ENCODE peak calls at places on chromosomes 5 and 9, in five cellular contexts. One of them, this sample, is unnamed.

GRCh38 chr5:152532714-152533113 is 127.6 kb upstream of the NMUR2 start:
- DNase-seq in GM04504: peak; percentile 24
- DNase-seq in HFF-Myc: peak; percentile 14
- DNase-seq in T-helper 17 cell: no peak
- DNase-seq in MCF 10A: peak; percentile 75
- DNase-seq in this sample: peak; percentile 20

GRCh38 chr5:1660037-1660400 is 136.3 kb upstream of the LPCAT1 start:
- DNase-seq in T-helper 17 cell: no peak
- DNase-seq in HFF-Myc: no peak
- DNase-seq in GM04504: no peak
- DNase-seq in MCF 10A: no peak
- DNase-seq in this sample: no peak

GRCh38 chr9:73643379-73644013 is 491.8 kb downstream of the ANXA1 start:
- DNase-seq in T-helper 17 cell: no peak
- DNase-seq in HFF-Myc: no peak
- DNase-seq in GM04504: no peak
- DNase-seq in MCF 10A: peak; percentile 23
- DNase-seq in this sample: no peak

GRCh38 chr9:95171001-95171400 is 146.5 kb downstream of the FANCC start:
- DNase-seq in MCF 10A: peak; percentile 65
- DNase-seq in T-helper 17 cell: no peak
- DNase-seq in HFF-Myc: peak; percentile 33
- DNase-seq in GM04504: no peak
- DNase-seq in this sample: peak; percentile 27

GRCh38 chr5:40410231-40410861 is 269.4 kb upstream of the PTGER4 start:
- DNase-seq in MCF 10A: peak; percentile 53
- DNase-seq in HFF-Myc: no peak
- DNase-seq in T-helper 17 cell: peak; percentile 59
- DNase-seq in GM04504: no peak
- DNase-seq in this sample: peak; percentile 74

GRCh38 chr5:37005946-37006540 is 129.5 kb downstream of the NIPBL start:
- DNase-seq in HFF-Myc: no peak
- DNase-seq in T-helper 17 cell: no peak
- DNase-seq in GM04504: peak; percentile 14
- DNase-seq in MCF 10A: peak; percentile 23
- DNase-seq in this sample: no peak

GRCh38 chr5:139298242-139298641 is 4.7 kb downstream of the MATR3 start:
- DNase-seq in MCF 10A: no peak
- DNase-seq in GM04504: no peak
- DNase-seq in T-helper 17 cell: no peak
- DNase-seq in HFF-Myc: no peak
- DNase-seq in this sample: no peak

GRCh38 chr9:133523096-133523495 is 1.7 kb downstream of the MYMK start:
- DNase-seq in HFF-Myc: no peak
- DNase-seq in GM04504: no peak
- DNase-seq in MCF 10A: no peak
- DNase-seq in T-helper 17 cell: no peak
- DNase-seq in this sample: no peak

GRCh38 chr9:16031971-16032370 is 479.1 kb downstream of the CCDC171 start:
- DNase-seq in GM04504: no peak
- DNase-seq in T-helper 17 cell: no peak
- DNase-seq in HFF-Myc: no peak
- DNase-seq in MCF 10A: peak; percentile 51
- DNase-seq in this sample: no peak

GRCh38 chr5:891117-891836 is 1.3 kb downstream of the BRD9 start:
- DNase-seq in GM04504: no peak
- DNase-seq in T-helper 17 cell: no peak
- DNase-seq in HFF-Myc: no peak
- DNase-seq in MCF 10A: peak; percentile 84
- DNase-seq in this sample: no peak

GRCh38 chr9:90979614-90980013 is 178.0 kb downstream of the SYK start:
- DNase-seq in MCF 10A: no peak
- DNase-seq in GM04504: no peak
- DNase-seq in HFF-Myc: no peak
- DNase-seq in T-helper 17 cell: no peak
- DNase-seq in this sample: no peak

GRCh38 chr9:130196643-130197042 is 24.4 kb downstream of the NCS1 start:
- DNase-seq in HFF-Myc: no peak
- DNase-seq in MCF 10A: no peak
- DNase-seq in GM04504: no peak
- DNase-seq in T-helper 17 cell: no peak
- DNase-seq in this sample: no peak

GRCh38 chr5:141412853-141413539 is at the start of gene PCDHGA10:
- DNase-seq in GM04504: no peak
- DNase-seq in T-helper 17 cell: peak; percentile 29
- DNase-seq in MCF 10A: peak; percentile 83
- DNase-seq in HFF-Myc: no peak
- DNase-seq in this sample: no peak

GRCh38 chr9:98778251-98778650 is 18.1 kb downstream of the ANKS6 start:
- DNase-seq in MCF 10A: no peak
- DNase-seq in GM04504: no peak
- DNase-seq in HFF-Myc: no peak
- DNase-seq in T-helper 17 cell: no peak
- DNase-seq in this sample: no peak

This sample was measured in pulmonary artery endothelial cell.